ENCODE peak calls at places on chromosome 9, in nine cellular contexts. B is stimulated activated CD4-positive, alpha-beta T cell treated with anti-CD3 and anti-CD28 coated beads, Interleukin-1b, Interleukin-23, amount 100 ng/mL, for 1 hour; H is stimulated activated CD8-positive, alpha-beta memory T cell treated with anti-CD3 and anti-CD28 coated beads, Interleukin-7, amount 100 ng/mL, for 4 hours; K is RPMI8226; I is fibroblast of pulmonary artery; C is hepatocyte; Q is colonic mucosa; P is heart left ventricle; W is sciatic nerve. D is an unnamed sample.

GRCh38 chr9:94909965-94910730 is 183.6 kb downstream of the AOPEP start:
- DNase-seq in H (no peak), Q (no peak), P (no peak), I (no peak), B (no peak), C (no peak), K (no peak), W (no peak), D (no peak)

GRCh38 chr9:94097788-94098413 is 13.6 kb downstream of the PTPDC1 start:
- DNase-seq in W (no peak), K (no peak), C (peak; percentile 56), B (no peak), Q (no peak), P (no peak), H (no peak), I (peak; percentile 97), D (no peak)

GRCh38 chr9:123059472-123060220 is 26.2 kb downstream of the GPR21 start:
- DNase-seq in Q (no peak), W (no peak), H (no peak), K (no peak), P (no peak), C (no peak), B (no peak), I (no peak), D (peak; percentile 28)

GRCh38 chr9:5040730-5041389 is 55.8 kb downstream of the JAK2 start:
- DNase-seq in I (no peak), Q (no peak), K (no peak), P (no peak), H (no peak), B (no peak), W (no peak), C (no peak), D (no peak)

GRCh38 chr9:87441251-87441650 is 56.4 kb upstream of the DAPK1 start:
- DNase-seq in Q (no peak), P (no peak), I (peak; percentile 12), K (no peak), H (no peak), B (no peak), W (no peak), C (no peak), D (no peak)

GRCh38 chr9:21023861-21024260 is 7.6 kb downstream of the HACD4 start:
- DNase-seq in W (no peak), Q (no peak), H (no peak), C (no peak), K (no peak), I (peak; percentile 7), P (peak; percentile 16), B (no peak), D (no peak)

GRCh38 chr9:130498298-130498917 is 53.6 kb downstream of the ASS1 start:
- DNase-seq in W (no peak), C (peak; percentile 38), P (no peak), I (no peak), Q (no peak), H (no peak), K (peak; percentile 52), B (no peak), D (peak; percentile 27)

GRCh38 chr9:34993502-34994428 is 4.2 kb downstream of the DNAJB5 start:
- DNase-seq in I (peak; percentile 94), C (peak; percentile 65), P (peak; percentile 92), H (no peak), K (no peak), W (peak; percentile 81), B (no peak), Q (peak; percentile 35), D (no peak)

GRCh38 chr9:71249729-71250317 is 128.4 kb upstream of the TRPM3 start:
- DNase-seq in W (no peak), K (peak; percentile 56), H (no peak), Q (peak; percentile 19), P (no peak), B (no peak), I (peak; percentile 85), C (peak; percentile 78), D (peak; percentile 51)

GRCh38 chr9:119365291-119366027 is 3.8 kb downstream of the BRINP1 start:
- DNase-seq in K (peak; percentile 26), W (no peak), B (no peak), I (peak; percentile 10), H (no peak), Q (no peak), P (no peak), C (peak; percentile 72), D (no peak)

GRCh38 chr9:94650924-94651323 is 11.6 kb upstream of the FBP1 start:
- DNase-seq in W (no peak), P (no peak), Q (no peak), K (no peak), I (no peak), B (no peak), C (no peak), H (no peak), D (peak; percentile 54)

GRCh38 chr9:70049236-70049635 is 5.6 kb downstream of the MAMDC2 start:
- DNase-seq in C (peak; percentile 24), P (peak; percentile 91), Q (peak; percentile 57), B (no peak), H (no peak), K (peak; percentile 91), I (peak; percentile 81), W (peak; percentile 81), D (no peak)

GRCh38 chr9:105023788-105024187 is 95.8 kb upstream of the ABCA1 start:
- DNase-seq in B (no peak), C (no peak), P (no peak), K (no peak), I (no peak), Q (no peak), W (no peak), H (no peak), D (no peak)

GRCh38 chr9:93260290-93261066 is 76.5 kb downstream of the WNK2 start:
- DNase-seq in Q (peak; percentile 16), W (no peak), C (no peak), H (no peak), K (no peak), B (no peak), P (no peak), I (no peak), D (no peak)

GRCh38 chr9:76136986-76137385 is 246.5 kb downstream of the PCSK5 start:
- DNase-seq in K (no peak), Q (no peak), H (no peak), I (peak; percentile 65), W (no peak), B (no peak), P (no peak), C (peak; percentile 38), D (peak; percentile 9)

GRCh38 chr9:23586906-23587305 is 239.1 kb downstream of the ELAVL2 start:
- DNase-seq in Q (no peak), I (no peak), C (no peak), W (no peak), B (no peak), P (no peak), K (peak; percentile 73), H (no peak), D (no peak)

GRCh38 chr9:14080940-14081621 is 232.9 kb downstream of the NFIB start:
- DNase-seq in C (no peak), H (no peak), I (no peak), W (no peak), P (no peak), K (no peak), Q (no peak), B (no peak), D (no peak)

GRCh38 chr9:132546148-132547051 is 36.0 kb upstream of the BARHL1 start:
- DNase-seq in H (no peak), W (no peak), C (peak; percentile 64), I (peak; percentile 25), P (peak; percentile 40), Q (no peak), B (no peak), K (no peak), D (no peak)

GRCh38 chr9:107141967-107142366 is 141.1 kb upstream of the RAD23B start:
- DNase-seq in I (peak; percentile 39), W (no peak), B (no peak), Q (no peak), H (no peak), P (no peak), K (no peak), C (peak; percentile 28), D (peak; percentile 21)

GRCh38 chr9:124274228-124274627 is 16.5 kb downstream of the NEK6 start:
- DNase-seq in B (no peak), Q (no peak), P (no peak), I (no peak), C (no peak), W (no peak), K (no peak), H (no peak), D (no peak)

GRCh38 chr9:79220666-79221065 is 351.1 kb upstream of the TLE4 start:
- DNase-seq in Q (no peak), B (no peak), P (no peak), W (no peak), K (no peak), C (no peak), I (peak; percentile 45), H (no peak), D (no peak)

D was measured in small intestine.